ENCODE peak calls at places on chromosomes 3 and 15, in ten cellular contexts. One of them, this sample, is unnamed.

GRCh38 chr3:49417516-49418120 is 4.7 kb downstream of the AMT start:
- DNase-seq in EH: no peak
- DNase-seq in hypothalamus: no peak
- DNase-seq in fibroblast of lung: no peak
- DNase-seq in HuH-7.5: no peak
- DNase-seq in RKO: no peak
- DNase-seq in H54: no peak
- DNase-seq in GM13977: no peak
- DNase-seq in GM10248: no peak
- DNase-seq in NB4: no peak
- DNase-seq in this sample: no peak

GRCh38 chr3:43391621-43392020 is 105.3 kb downstream of the SNRK start:
- DNase-seq in H54: no peak
- DNase-seq in EH: no peak
- DNase-seq in GM10248: no peak
- DNase-seq in RKO: no peak
- DNase-seq in GM13977: no peak
- DNase-seq in fibroblast of lung: no peak
- DNase-seq in NB4: no peak
- DNase-seq in hypothalamus: no peak
- DNase-seq in HuH-7.5: no peak
- DNase-seq in this sample: no peak

GRCh38 chr3:193835414-193835813 is 242.4 kb downstream of the OPA1 start:
- DNase-seq in GM10248: no peak
- DNase-seq in EH: no peak
- DNase-seq in HuH-7.5: no peak
- DNase-seq in H54: no peak
- DNase-seq in GM13977: no peak
- DNase-seq in hypothalamus: no peak
- DNase-seq in NB4: no peak
- DNase-seq in RKO: no peak
- DNase-seq in fibroblast of lung: no peak
- DNase-seq in this sample: no peak

GRCh38 chr15:80507638-80508316 is 103.6 kb downstream of the ARNT2 start:
- DNase-seq in RKO: no peak
- DNase-seq in EH: peak
- DNase-seq in fibroblast of lung: peak
- DNase-seq in H54: no peak
- DNase-seq in GM10248: no peak
- DNase-seq in GM13977: no peak
- DNase-seq in NB4: no peak
- DNase-seq in HuH-7.5: no peak
- DNase-seq in hypothalamus: no peak
- DNase-seq in this sample: no peak

GRCh38 chr15:74543583-74543982 is 2.6 kb downstream of the ARID3B start:
- DNase-seq in GM13977: no peak
- DNase-seq in fibroblast of lung: no peak
- DNase-seq in RKO: no peak
- DNase-seq in NB4: peak
- DNase-seq in GM10248: no peak
- DNase-seq in EH: no peak
- DNase-seq in hypothalamus: no peak
- DNase-seq in H54: no peak
- DNase-seq in HuH-7.5: no peak
- DNase-seq in this sample: no peak

GRCh38 chr3:170734737-170735070 is 135.3 kb downstream of the RPL22L1 start:
- DNase-seq in NB4: no peak
- DNase-seq in RKO: no peak
- DNase-seq in fibroblast of lung: no peak
- DNase-seq in hypothalamus: no peak
- DNase-seq in GM10248: no peak
- DNase-seq in HuH-7.5: no peak
- DNase-seq in H54: no peak
- DNase-seq in EH: peak
- DNase-seq in GM13977: no peak
- DNase-seq in this sample: no peak

GRCh38 chr3:4588410-4588809 is 95.3 kb downstream of the ITPR1 start:
- DNase-seq in fibroblast of lung: peak
- DNase-seq in H54: peak
- DNase-seq in hypothalamus: no peak
- DNase-seq in HuH-7.5: no peak
- DNase-seq in EH: peak
- DNase-seq in RKO: peak
- DNase-seq in NB4: no peak
- DNase-seq in GM10248: peak
- DNase-seq in GM13977: no peak
- DNase-seq in this sample: no peak

GRCh38 chr3:105823149-105823866 is 45.5 kb downstream of the CBLB start:
- DNase-seq in H54: peak
- DNase-seq in GM10248: no peak
- DNase-seq in RKO: peak
- DNase-seq in NB4: no peak
- DNase-seq in fibroblast of lung: peak
- DNase-seq in GM13977: no peak
- DNase-seq in EH: peak
- DNase-seq in HuH-7.5: no peak
- DNase-seq in hypothalamus: no peak
- DNase-seq in this sample: no peak

GRCh38 chr15:59169337-59169736 is 37.3 kb upstream of the LDHAL6B start:
- DNase-seq in H54: no peak
- DNase-seq in fibroblast of lung: peak
- DNase-seq in NB4: no peak
- DNase-seq in RKO: peak
- DNase-seq in hypothalamus: no peak
- DNase-seq in GM13977: no peak
- DNase-seq in HuH-7.5: no peak
- DNase-seq in GM10248: no peak
- DNase-seq in EH: peak
- DNase-seq in this sample: no peak

GRCh38 chr3:72338942-72339749 is 509.1 kb downstream of the SHQ1 start:
- DNase-seq in EH: peak
- DNase-seq in hypothalamus: no peak
- DNase-seq in H54: peak
- DNase-seq in RKO: peak
- DNase-seq in NB4: peak
- DNase-seq in fibroblast of lung: peak
- DNase-seq in GM10248: no peak
- DNase-seq in GM13977: peak
- DNase-seq in HuH-7.5: no peak
- DNase-seq in this sample: peak

GRCh38 chr3:188875413-188875812 is 296.4 kb upstream of the TPRG1 start:
- DNase-seq in GM10248: no peak
- DNase-seq in NB4: no peak
- DNase-seq in GM13977: no peak
- DNase-seq in RKO: no peak
- DNase-seq in fibroblast of lung: no peak
- DNase-seq in HuH-7.5: no peak
- DNase-seq in EH: no peak
- DNase-seq in hypothalamus: no peak
- DNase-seq in H54: no peak
- DNase-seq in this sample: no peak

GRCh38 chr3:109480014-109480413 is 142.7 kb upstream of the DPPA4 start:
- DNase-seq in GM13977: no peak
- DNase-seq in EH: no peak
- DNase-seq in H54: no peak
- DNase-seq in RKO: no peak
- DNase-seq in HuH-7.5: no peak
- DNase-seq in hypothalamus: no peak
- DNase-seq in GM10248: no peak
- DNase-seq in NB4: no peak
- DNase-seq in fibroblast of lung: no peak
- DNase-seq in this sample: no peak

GRCh38 chr3:38549957-38550840 is 54.1 kb downstream of the EXOG start:
- DNase-seq in H54: no peak
- DNase-seq in EH: no peak
- DNase-seq in HuH-7.5: no peak
- DNase-seq in fibroblast of lung: no peak
- DNase-seq in RKO: no peak
- DNase-seq in NB4: no peak
- DNase-seq in hypothalamus: no peak
- DNase-seq in GM13977: no peak
- DNase-seq in GM10248: no peak
- DNase-seq in this sample: no peak

GRCh38 chr3:125428216-125428830 is 53.2 kb upstream of the ZNF148 start:
- DNase-seq in EH: no peak
- DNase-seq in RKO: no peak
- DNase-seq in GM13977: no peak
- DNase-seq in hypothalamus: no peak
- DNase-seq in fibroblast of lung: no peak
- DNase-seq in HuH-7.5: no peak
- DNase-seq in NB4: no peak
- DNase-seq in H54: no peak
- DNase-seq in GM10248: no peak
- DNase-seq in this sample: no peak

GRCh38 chr3:137110392-137110996 is 152.7 kb downstream of the IL20RB start:
- DNase-seq in EH: peak
- DNase-seq in GM10248: peak
- DNase-seq in GM13977: peak
- DNase-seq in HuH-7.5: peak
- DNase-seq in hypothalamus: no peak
- DNase-seq in NB4: peak
- DNase-seq in H54: no peak
- DNase-seq in fibroblast of lung: peak
- DNase-seq in RKO: peak
- DNase-seq in this sample: no peak

GRCh38 chr15:82847703-82848102 is 38.3 kb downstream of the WHAMM start:
- DNase-seq in RKO: no peak
- DNase-seq in NB4: no peak
- DNase-seq in fibroblast of lung: no peak
- DNase-seq in hypothalamus: no peak
- DNase-seq in GM13977: no peak
- DNase-seq in HuH-7.5: no peak
- DNase-seq in H54: no peak
- DNase-seq in EH: no peak
- DNase-seq in GM10248: no peak
- DNase-seq in this sample: no peak

GRCh38 chr15:45458746-45459403 is 63.7 kb downstream of the SLC30A4 start:
- DNase-seq in HuH-7.5: no peak
- DNase-seq in GM13977: peak
- DNase-seq in NB4: peak
- DNase-seq in EH: peak
- DNase-seq in fibroblast of lung: peak
- DNase-seq in RKO: peak
- DNase-seq in H54: no peak
- DNase-seq in hypothalamus: no peak
- DNase-seq in GM10248: peak
- DNase-seq in this sample: peak

GRCh38 chr15:101490408-101490891 is 943 bp upstream of the PCSK6 start:
- DNase-seq in GM10248: no peak
- DNase-seq in EH: no peak
- DNase-seq in HuH-7.5: no peak
- DNase-seq in RKO: no peak
- DNase-seq in fibroblast of lung: no peak
- DNase-seq in H54: no peak
- DNase-seq in hypothalamus: no peak
- DNase-seq in NB4: no peak
- DNase-seq in GM13977: no peak
- DNase-seq in this sample: no peak

GRCh38 chr3:31567036-31567435 is 34.3 kb downstream of the STT3B start:
- DNase-seq in GM10248: no peak
- DNase-seq in NB4: peak
- DNase-seq in GM13977: no peak
- DNase-seq in hypothalamus: no peak
- DNase-seq in fibroblast of lung: no peak
- DNase-seq in H54: no peak
- DNase-seq in RKO: no peak
- DNase-seq in HuH-7.5: no peak
- DNase-seq in EH: peak
- DNase-seq in this sample: no peak

GRCh38 chr15:31606261-31606669 is 279.6 kb downstream of the KLF13 start:
- DNase-seq in EH: peak
- DNase-seq in H54: no peak
- DNase-seq in RKO: no peak
- DNase-seq in hypothalamus: no peak
- DNase-seq in fibroblast of lung: peak
- DNase-seq in GM10248: no peak
- DNase-seq in HuH-7.5: no peak
- DNase-seq in NB4: no peak
- DNase-seq in GM13977: no peak
- DNase-seq in this sample: no peak

GRCh38 chr15:87403973-87404372 is 852.6 kb downstream of the NTRK3 start:
- DNase-seq in RKO: no peak
- DNase-seq in EH: no peak
- DNase-seq in hypothalamus: no peak
- DNase-seq in GM13977: no peak
- DNase-seq in NB4: no peak
- DNase-seq in H54: no peak
- DNase-seq in GM10248: no peak
- DNase-seq in fibroblast of lung: no peak
- DNase-seq in HuH-7.5: no peak
- DNase-seq in this sample: no peak

GRCh38 chr3:128841926-128842920 is 37.2 kb upstream of the ACAD9 start:
- DNase-seq in GM13977: no peak
- DNase-seq in fibroblast of lung: no peak
- DNase-seq in EH: no peak
- DNase-seq in NB4: no peak
- DNase-seq in GM10248: peak
- DNase-seq in RKO: no peak
- DNase-seq in hypothalamus: no peak
- DNase-seq in H54: no peak
- DNase-seq in HuH-7.5: no peak
- DNase-seq in this sample: no peak

GRCh38 chr3:72661115-72661457 is 187.2 kb downstream of the SHQ1 start:
- DNase-seq in HuH-7.5: no peak
- DNase-seq in H54: peak
- DNase-seq in GM13977: no peak
- DNase-seq in GM10248: no peak
- DNase-seq in NB4: no peak
- DNase-seq in RKO: peak
- DNase-seq in hypothalamus: no peak
- DNase-seq in fibroblast of lung: peak
- DNase-seq in EH: peak
- DNase-seq in this sample: no peak

GRCh38 chr3:31884251-31884650 is 96.8 kb downstream of the OSBPL10 start:
- DNase-seq in GM13977: no peak
- DNase-seq in NB4: no peak
- DNase-seq in EH: no peak
- DNase-seq in HuH-7.5: no peak
- DNase-seq in RKO: no peak
- DNase-seq in H54: no peak
- DNase-seq in GM10248: no peak
- DNase-seq in fibroblast of lung: no peak
- DNase-seq in hypothalamus: no peak
- DNase-seq in this sample: no peak